ENCODE peak calls at places on chromosome 12, in ten cellular contexts. W is GM03348; L is mesendoderm; H is iris pigment epithelial cell; P is PC-3; S is Right ventricle myocardium superior; E is stimulated activated CD4-positive, alpha-beta T cell treated with anti-CD3 and anti-CD28 coated beads, Interleukin-15, amount 100 ng/mL, for 1 hour; O is HS-5; T is CD4-positive, CD25-positive, alpha-beta regulatory T cell; Z is GM04504. I is an unnamed sample.

GRCh38 chr12:69682136-69682755 is 16.9 kb downstream of the BEST3 start:
- DNase-seq in P (no peak), Z (no peak), O (no peak), E (no peak), L (no peak), S (no peak), H (no peak), W (no peak), T (no peak), I (no peak)

GRCh38 chr12:113857371-113857770 is 108.8 kb downstream of the RBM19 start:
- DNase-seq in E (no peak), H (no peak), P (no peak), T (no peak), W (no peak), O (no peak), Z (no peak), L (no peak), S (no peak), I (no peak)

GRCh38 chr12:113473942-113474341 is 2.3 kb upstream of the LHX5 start:
- DNase-seq in H (no peak), W (no peak), T (no peak), E (no peak), S (no peak), P (peak), O (no peak), L (peak), Z (no peak), I (no peak)

GRCh38 chr12:24360907-24361306 is 411.4 kb upstream of the SOX5 start:
- DNase-seq in E (no peak), S (no peak), P (no peak), L (peak), Z (no peak), W (no peak), T (no peak), H (peak), O (peak), I (no peak)

GRCh38 chr12:6582959-6583358 is 14.9 kb upstream of the NOP2 start:
- DNase-seq in L (no peak), Z (no peak), O (no peak), P (no peak), E (no peak), H (no peak), S (no peak), W (no peak), T (no peak), I (no peak)

GRCh38 chr12:57149309-57149900 is 2.0 kb upstream of the LRP1-AS start:
- DNase-seq in T (no peak), L (no peak), O (no peak), H (peak), P (no peak), E (no peak), S (peak), Z (peak), W (peak), I (no peak)

GRCh38 chr12:101670007-101670671 is 27.3 kb upstream of the CHPT1 start:
- DNase-seq in W (peak), L (peak), E (no peak), H (peak), T (no peak), P (peak), O (no peak), Z (peak), S (no peak), I (peak)

GRCh38 chr12:105315130-105315529 is 15.4 kb upstream of the C12orf75 start:
- DNase-seq in H (no peak), P (no peak), Z (no peak), L (no peak), W (no peak), S (no peak), E (no peak), O (no peak), T (no peak), I (no peak)

GRCh38 chr12:98997-99396 is 32.4 kb downstream of the IQSEC3 start:
- DNase-seq in S (no peak), Z (no peak), L (peak), H (no peak), O (no peak), W (no peak), T (no peak), P (no peak), E (no peak), I (no peak)

GRCh38 chr12:53719649-53720048 is 7.6 kb downstream of the CALCOCO1 start:
- DNase-seq in O (no peak), E (no peak), S (no peak), H (no peak), L (peak), W (no peak), T (no peak), Z (no peak), P (no peak), I (no peak)

GRCh38 chr12:78645956-78646355 is 218.6 kb upstream of the SYT1 start:
- DNase-seq in L (no peak), P (no peak), H (peak), O (peak), T (no peak), E (no peak), Z (peak), W (peak), S (no peak), I (no peak)

GRCh38 chr12:98439471-98440164 is 75.8 kb upstream of the TMPO start:
- DNase-seq in L (peak), H (peak), T (no peak), P (no peak), E (no peak), W (peak), O (no peak), S (no peak), Z (no peak), I (no peak)

GRCh38 chr12:119594399-119594730 is 791 bp downstream of the TMEM233 start:
- DNase-seq in W (no peak), E (no peak), Z (no peak), T (no peak), P (no peak), H (peak), S (no peak), O (no peak), L (peak), I (no peak)

GRCh38 chr12:121452356-121453021 is 52.6 kb downstream of the RNF34 start:
- DNase-seq in H (no peak), T (no peak), L (no peak), W (peak), Z (peak), S (no peak), P (no peak), O (no peak), E (no peak), I (no peak)

GRCh38 chr12:111057726-111058125 is 137.3 kb upstream of the MYL2 start:
- DNase-seq in E (no peak), S (no peak), Z (no peak), T (no peak), P (no peak), H (no peak), W (no peak), O (no peak), L (no peak), I (no peak)

GRCh38 chr12:106247731-106248176 is at the start of gene CKAP4:
- DNase-seq in W (peak), L (peak), T (peak), S (peak), O (no peak), P (peak), Z (peak), H (peak), E (no peak), I (peak)

GRCh38 chr12:94012508-94013044 is 135.8 kb upstream of the PLXNC1 start:
- DNase-seq in S (no peak), O (no peak), W (no peak), H (no peak), L (no peak), E (no peak), P (no peak), Z (no peak), T (no peak), I (no peak)

GRCh38 chr12:51163795-51164194 is 9.1 kb downstream of the TFCP2 start:
- DNase-seq in P (no peak), Z (no peak), E (no peak), S (no peak), H (no peak), O (no peak), W (no peak), T (no peak), L (no peak), I (no peak)

GRCh38 chr12:97235102-97235501 is 227.5 kb upstream of the RMST start:
- DNase-seq in L (peak), S (no peak), T (no peak), O (no peak), H (no peak), W (no peak), Z (no peak), P (no peak), E (no peak), I (no peak)

GRCh38 chr12:71755146-71755892 is 656 bp downstream of the RAB21 start:
- DNase-seq in W (peak), Z (peak), T (peak), O (no peak), H (peak), P (peak), S (no peak), L (peak), E (peak), I (peak)

GRCh38 chr12:110117948-110118685 is 6.0 kb upstream of the IFT81 start:
- DNase-seq in W (no peak), S (no peak), L (peak), O (no peak), E (no peak), T (no peak), P (no peak), Z (no peak), H (no peak), I (no peak)

GRCh38 chr12:9808531-9808930 is 18.8 kb upstream of the KLRF1 start:
- DNase-seq in O (no peak), T (no peak), H (no peak), L (no peak), P (no peak), W (no peak), S (no peak), Z (no peak), E (no peak), I (no peak)

GRCh38 chr12:111076611-111077451 is 156.5 kb upstream of the MYL2 start:
- DNase-seq in H (no peak), P (no peak), S (no peak), L (no peak), T (no peak), W (no peak), O (no peak), Z (no peak), E (no peak), I (no peak)

GRCh38 chr12:93135286-93136239 is 206.5 kb upstream of the EEA1 start:
- DNase-seq in T (no peak), O (no peak), S (no peak), W (peak), L (no peak), P (peak), H (peak), Z (peak), E (no peak), I (no peak)

GRCh38 chr12:24534632-24535031 is 414.3 kb downstream of the BCAT1 start:
- DNase-seq in L (peak), T (no peak), O (no peak), Z (no peak), E (no peak), S (peak), W (no peak), P (no peak), H (no peak), I (no peak)

GRCh38 chr12:64373204-64373603 is 17.4 kb downstream of the C12orf56 start:
- DNase-seq in W (no peak), S (no peak), H (peak), O (no peak), P (no peak), L (no peak), T (no peak), Z (no peak), E (no peak), I (no peak)

GRCh38 chr12:67437011-67437410 is 167.9 kb downstream of the CAND1 start:
- DNase-seq in H (no peak), O (no peak), L (no peak), S (no peak), Z (no peak), T (no peak), P (no peak), W (no peak), E (no peak), I (no peak)

GRCh38 chr12:45130881-45131281 is 80.0 kb upstream of the DBX2 start:
- DNase-seq in H (peak), L (peak), O (peak), W (peak), S (no peak), T (no peak), E (no peak), P (peak), Z (peak), I (no peak)

GRCh38 chr12:83800022-83800421 is 1112.6 kb downstream of the SLC6A15 start:
- DNase-seq in E (no peak), S (no peak), T (no peak), O (no peak), H (no peak), P (no peak), Z (no peak), L (no peak), W (no peak), I (no peak)

GRCh38 chr12:34405286-34406227 is 383.3 kb downstream of the ALG10 start:
- DNase-seq in H (no peak), L (no peak), E (peak), S (peak), O (no peak), P (no peak), W (peak), T (no peak), Z (no peak), I (peak)

GRCh38 chr12:54360717-54361456 is 3.4 kb downstream of the GPR84 start:
- DNase-seq in T (no peak), P (peak), Z (no peak), L (peak), E (no peak), H (peak), O (no peak), W (peak), S (peak), I (no peak)

GRCh38 chr12:92814584-92814983 is 111.8 kb downstream of the PLEKHG7 start:
- DNase-seq in Z (no peak), P (peak), W (no peak), E (no peak), S (no peak), H (no peak), L (no peak), T (no peak), O (no peak), I (no peak)

GRCh38 chr12:19740472-19741131 is 301.3 kb downstream of the AEBP2 start:
- DNase-seq in T (no peak), W (no peak), O (no peak), Z (no peak), P (no peak), L (no peak), H (no peak), E (no peak), S (no peak), I (no peak)

GRCh38 chr12:117530796-117531195 is 169.4 kb upstream of the NOS1 start:
- DNase-seq in W (no peak), Z (no peak), E (no peak), T (no peak), O (no peak), P (no peak), H (no peak), S (no peak), L (no peak), I (no peak)

GRCh38 chr12:16605666-16606116 is 271 bp downstream of the LMO3 start:
- DNase-seq in L (peak), T (no peak), E (no peak), S (peak), Z (no peak), P (peak), W (peak), O (no peak), H (peak), I (no peak)

GRCh38 chr12:88633312-88633711 is 53.0 kb upstream of the KITLG start:
- DNase-seq in L (no peak), E (no peak), O (no peak), W (no peak), S (no peak), H (peak), P (peak), Z (no peak), T (no peak), I (no peak)

GRCh38 chr12:28177461-28177860 is 12.8 kb upstream of the CCDC91 start:
- DNase-seq in E (no peak), S (no peak), L (no peak), P (peak), W (no peak), O (no peak), H (no peak), T (no peak), Z (no peak), I (no peak)

GRCh38 chr12:120363274-120363855 is 5.6 kb downstream of the MSI1 start:
- DNase-seq in L (peak), W (no peak), S (no peak), P (no peak), H (no peak), Z (no peak), E (no peak), O (no peak), T (no peak), I (no peak)

GRCh38 chr12:2811791-2812190 is 677 bp upstream of the ITFG2 start:
- DNase-seq in Z (no peak), S (no peak), E (no peak), L (no peak), H (no peak), T (no peak), O (no peak), W (no peak), P (no peak), I (no peak)

I was measured in central memory CD8-positive, alpha-beta T cell.